ENCODE peak calls at places on chromosome 6, in eight cellular contexts. One of them, this sample, is unnamed.
A peak's percentile ranks its signal among the peaks of the same experiment; 100 is the strongest.

GRCh38 chr6:156791261-156791850 is 14.2 kb downstream of the ARID1B start:
- DNase-seq in IMR-90: peak; percentile 52
- DNase-seq in esophagus squamous epithelium: no peak
- DNase-seq in activated CD8-positive, alpha-beta T cell treated with anti-CD3 and anti-CD28 coated beads for 36 hours: peak; percentile 57
- DNase-seq in natural killer cell: no peak
- DNase-seq in cardiac fibroblast: peak; percentile 79
- DNase-seq in cardiac muscle cell: peak; percentile 81
- DNase-seq in GM13976: no peak
- DNase-seq in this sample: peak; percentile 50

GRCh38 chr6:47681201-47681990 is 17.0 kb upstream of the ADGRF4 start:
- DNase-seq in IMR-90: no peak
- DNase-seq in esophagus squamous epithelium: no peak
- DNase-seq in activated CD8-positive, alpha-beta T cell treated with anti-CD3 and anti-CD28 coated beads for 36 hours: no peak
- DNase-seq in natural killer cell: no peak
- DNase-seq in cardiac fibroblast: no peak
- DNase-seq in cardiac muscle cell: no peak
- DNase-seq in GM13976: no peak
- DNase-seq in this sample: no peak

GRCh38 chr6:139390447-139390846 is 16.0 kb upstream of the CITED2 start:
- DNase-seq in IMR-90: no peak
- DNase-seq in esophagus squamous epithelium: no peak
- DNase-seq in activated CD8-positive, alpha-beta T cell treated with anti-CD3 and anti-CD28 coated beads for 36 hours: no peak
- DNase-seq in natural killer cell: no peak
- DNase-seq in cardiac fibroblast: no peak
- DNase-seq in cardiac muscle cell: no peak
- DNase-seq in GM13976: no peak
- DNase-seq in this sample: no peak

GRCh38 chr6:38043259-38043753 is 223.8 kb downstream of the ZFAND3 start:
- DNase-seq in IMR-90: no peak
- DNase-seq in esophagus squamous epithelium: no peak
- DNase-seq in activated CD8-positive, alpha-beta T cell treated with anti-CD3 and anti-CD28 coated beads for 36 hours: no peak
- DNase-seq in natural killer cell: no peak
- DNase-seq in cardiac fibroblast: no peak
- DNase-seq in cardiac muscle cell: no peak
- DNase-seq in GM13976: no peak
- DNase-seq in this sample: no peak

GRCh38 chr6:157076427-157076774 is 246.9 kb downstream of the TMEM242 start:
- DNase-seq in IMR-90: no peak
- DNase-seq in esophagus squamous epithelium: no peak
- DNase-seq in activated CD8-positive, alpha-beta T cell treated with anti-CD3 and anti-CD28 coated beads for 36 hours: no peak
- DNase-seq in natural killer cell: no peak
- DNase-seq in cardiac fibroblast: no peak
- DNase-seq in cardiac muscle cell: no peak
- DNase-seq in GM13976: no peak
- DNase-seq in this sample: no peak

GRCh38 chr6:126633362-126633761 is 293.4 kb downstream of the CENPW start:
- DNase-seq in IMR-90: no peak
- DNase-seq in esophagus squamous epithelium: no peak
- DNase-seq in activated CD8-positive, alpha-beta T cell treated with anti-CD3 and anti-CD28 coated beads for 36 hours: no peak
- DNase-seq in natural killer cell: no peak
- DNase-seq in cardiac fibroblast: no peak
- DNase-seq in cardiac muscle cell: no peak
- DNase-seq in GM13976: no peak
- DNase-seq in this sample: no peak

GRCh38 chr6:147972436-147972835 is 370.2 kb upstream of the SASH1 start:
- DNase-seq in IMR-90: no peak
- DNase-seq in esophagus squamous epithelium: no peak
- DNase-seq in activated CD8-positive, alpha-beta T cell treated with anti-CD3 and anti-CD28 coated beads for 36 hours: no peak
- DNase-seq in natural killer cell: no peak
- DNase-seq in cardiac fibroblast: no peak
- DNase-seq in cardiac muscle cell: no peak
- DNase-seq in GM13976: no peak
- DNase-seq in this sample: no peak

GRCh38 chr6:161245363-161245762 is 28.5 kb downstream of the AGPAT4 start:
- DNase-seq in IMR-90: no peak
- DNase-seq in esophagus squamous epithelium: no peak
- DNase-seq in activated CD8-positive, alpha-beta T cell treated with anti-CD3 and anti-CD28 coated beads for 36 hours: no peak
- DNase-seq in natural killer cell: no peak
- DNase-seq in cardiac fibroblast: no peak
- DNase-seq in cardiac muscle cell: no peak
- DNase-seq in GM13976: no peak
- DNase-seq in this sample: no peak

GRCh38 chr6:125733516-125734300 is 15.7 kb upstream of the HEY2 start:
- DNase-seq in IMR-90: no peak
- DNase-seq in esophagus squamous epithelium: no peak
- DNase-seq in activated CD8-positive, alpha-beta T cell treated with anti-CD3 and anti-CD28 coated beads for 36 hours: no peak
- DNase-seq in natural killer cell: no peak
- DNase-seq in cardiac fibroblast: no peak
- DNase-seq in cardiac muscle cell: no peak
- DNase-seq in GM13976: no peak
- DNase-seq in this sample: no peak

GRCh38 chr6:122614303-122614702 is 4.1 kb downstream of the PKIB start:
- DNase-seq in IMR-90: no peak
- DNase-seq in esophagus squamous epithelium: no peak
- DNase-seq in activated CD8-positive, alpha-beta T cell treated with anti-CD3 and anti-CD28 coated beads for 36 hours: no peak
- DNase-seq in natural killer cell: no peak
- DNase-seq in cardiac fibroblast: no peak
- DNase-seq in cardiac muscle cell: no peak
- DNase-seq in GM13976: no peak
- DNase-seq in this sample: no peak

GRCh38 chr6:122612838-122613237 is 2.6 kb downstream of the PKIB start:
- DNase-seq in IMR-90: no peak
- DNase-seq in esophagus squamous epithelium: no peak
- DNase-seq in activated CD8-positive, alpha-beta T cell treated with anti-CD3 and anti-CD28 coated beads for 36 hours: no peak
- DNase-seq in natural killer cell: no peak
- DNase-seq in cardiac fibroblast: no peak
- DNase-seq in cardiac muscle cell: no peak
- DNase-seq in GM13976: no peak
- DNase-seq in this sample: no peak

GRCh38 chr6:122615409-122615808 is 5.2 kb downstream of the PKIB start:
- DNase-seq in IMR-90: no peak
- DNase-seq in esophagus squamous epithelium: no peak
- DNase-seq in activated CD8-positive, alpha-beta T cell treated with anti-CD3 and anti-CD28 coated beads for 36 hours: no peak
- DNase-seq in natural killer cell: no peak
- DNase-seq in cardiac fibroblast: no peak
- DNase-seq in cardiac muscle cell: no peak
- DNase-seq in GM13976: no peak
- DNase-seq in this sample: no peak

GRCh38 chr6:122610690-122611455 is 668 bp downstream of the PKIB start:
- DNase-seq in IMR-90: no peak
- DNase-seq in esophagus squamous epithelium: no peak
- DNase-seq in activated CD8-positive, alpha-beta T cell treated with anti-CD3 and anti-CD28 coated beads for 36 hours: peak; percentile 32
- DNase-seq in natural killer cell: no peak
- DNase-seq in cardiac fibroblast: peak; percentile 14
- DNase-seq in cardiac muscle cell: peak; percentile 12
- DNase-seq in GM13976: peak; percentile 43
- DNase-seq in this sample: peak; percentile 31

DNA sequence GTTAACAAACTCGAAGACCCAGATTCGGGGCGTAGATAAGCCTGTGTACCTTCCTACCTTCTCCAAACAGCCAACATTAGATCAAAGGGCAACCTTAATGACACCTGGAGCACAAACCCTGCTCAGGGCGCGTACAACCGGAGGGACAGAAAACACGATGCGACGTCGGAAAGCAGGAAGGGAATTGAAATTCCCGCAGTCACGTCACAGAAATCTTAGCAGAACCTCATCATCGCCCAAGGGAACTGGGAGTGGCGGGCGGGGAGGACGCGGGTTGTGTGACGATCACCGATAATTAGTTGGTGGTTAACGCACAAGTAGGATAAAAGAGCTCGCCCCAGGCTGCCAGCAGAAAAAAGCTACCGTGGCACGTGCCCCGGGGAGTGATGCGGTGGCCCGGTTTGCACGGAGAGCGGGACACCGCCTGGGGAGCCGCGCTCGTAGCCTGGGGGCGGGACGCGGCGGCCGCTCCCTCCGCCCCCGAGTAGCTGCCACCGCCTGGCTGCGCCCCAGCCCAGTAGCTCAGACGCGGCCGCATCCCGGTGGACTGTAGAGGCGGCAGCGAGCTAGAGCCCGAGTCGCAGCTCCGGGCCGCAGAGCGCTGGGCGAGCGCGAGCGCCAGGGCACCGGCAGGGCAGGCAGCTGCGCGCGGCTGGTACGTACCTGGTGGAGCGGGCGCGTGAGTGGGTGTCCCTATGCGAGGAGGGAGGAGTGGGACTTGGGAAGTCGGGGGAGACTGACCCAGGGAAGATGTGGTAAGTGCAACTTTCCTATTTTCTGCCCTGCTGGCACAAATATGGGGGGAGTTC is at the start of gene PKIB:
- DNase-seq in IMR-90: peak; percentile 51
- DNase-seq in esophagus squamous epithelium: no peak
- DNase-seq in activated CD8-positive, alpha-beta T cell treated with anti-CD3 and anti-CD28 coated beads for 36 hours: peak; percentile 61
- DNase-seq in natural killer cell: no peak
- DNase-seq in cardiac fibroblast: peak; percentile 56
- DNase-seq in cardiac muscle cell: peak; percentile 56
- DNase-seq in GM13976: peak; percentile 75
- DNase-seq in this sample: peak; percentile 71
- TF ChIP-seq CTCF in IMR-90: peak; percentile 39
- TF ChIP-seq CTCF in esophagus squamous epithelium: peak; percentile 25
- TF ChIP-seq CTCF in activated CD8-positive, alpha-beta T cell treated with anti-CD3 and anti-CD28 coated beads for 36 hours: no peak
- TF ChIP-seq CTCF in natural killer cell: no peak
- TF ChIP-seq CTCF in cardiac fibroblast: peak; percentile 27
- TF ChIP-seq CTCF in cardiac muscle cell: peak; percentile 31
- TF ChIP-seq CTCF in GM13976: peak; percentile 32
- TF ChIP-seq CTCF in this sample: no peak

GRCh38 chr6:6575143-6575542 is 13.4 kb upstream of the LY86 start:
- DNase-seq in IMR-90: no peak
- DNase-seq in esophagus squamous epithelium: no peak
- DNase-seq in activated CD8-positive, alpha-beta T cell treated with anti-CD3 and anti-CD28 coated beads for 36 hours: no peak
- DNase-seq in natural killer cell: no peak
- DNase-seq in cardiac fibroblast: no peak
- DNase-seq in cardiac muscle cell: no peak
- DNase-seq in GM13976: no peak
- DNase-seq in this sample: no peak

GRCh38 chr6:6582111-6582510 is 6.4 kb upstream of the LY86 start:
- DNase-seq in IMR-90: no peak
- DNase-seq in esophagus squamous epithelium: no peak
- DNase-seq in activated CD8-positive, alpha-beta T cell treated with anti-CD3 and anti-CD28 coated beads for 36 hours: no peak
- DNase-seq in natural killer cell: no peak
- DNase-seq in cardiac fibroblast: no peak
- DNase-seq in cardiac muscle cell: no peak
- DNase-seq in GM13976: no peak
- DNase-seq in this sample: no peak

GRCh38 chr6:6580225-6580870 is 8.2 kb upstream of the LY86 start:
- DNase-seq in IMR-90: no peak
- DNase-seq in esophagus squamous epithelium: no peak
- DNase-seq in activated CD8-positive, alpha-beta T cell treated with anti-CD3 and anti-CD28 coated beads for 36 hours: no peak
- DNase-seq in natural killer cell: no peak
- DNase-seq in cardiac fibroblast: no peak
- DNase-seq in cardiac muscle cell: no peak
- DNase-seq in GM13976: no peak
- DNase-seq in this sample: no peak

GRCh38 chr6:6581014-6581413 is 7.5 kb upstream of the LY86 start:
- DNase-seq in IMR-90: no peak
- DNase-seq in esophagus squamous epithelium: no peak
- DNase-seq in activated CD8-positive, alpha-beta T cell treated with anti-CD3 and anti-CD28 coated beads for 36 hours: peak; percentile 27
- DNase-seq in natural killer cell: no peak
- DNase-seq in cardiac fibroblast: no peak
- DNase-seq in cardiac muscle cell: no peak
- DNase-seq in GM13976: no peak
- DNase-seq in this sample: no peak

DNA sequence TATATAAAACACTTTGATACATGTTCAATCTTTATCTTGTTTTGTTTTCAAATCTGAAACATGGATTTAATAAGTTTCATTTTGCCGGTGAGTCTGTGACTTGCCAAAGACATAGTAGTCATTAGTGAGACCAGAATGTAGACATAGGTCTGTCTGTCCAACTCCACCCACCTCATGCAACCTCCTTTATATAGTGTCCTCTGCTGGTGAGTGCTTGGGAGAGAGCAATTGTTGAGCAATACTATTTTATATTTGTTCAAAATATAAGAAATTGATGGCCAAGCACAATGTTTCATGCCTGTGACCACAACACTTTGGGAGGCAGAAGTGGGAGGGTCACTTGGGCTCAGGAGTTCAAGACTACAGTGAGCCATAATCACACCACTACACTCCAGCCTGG is 10.8 kb upstream of the LY86 start:
- DNase-seq in IMR-90: no peak
- DNase-seq in esophagus squamous epithelium: no peak
- DNase-seq in activated CD8-positive, alpha-beta T cell treated with anti-CD3 and anti-CD28 coated beads for 36 hours: no peak
- DNase-seq in natural killer cell: no peak
- DNase-seq in cardiac fibroblast: no peak
- DNase-seq in cardiac muscle cell: no peak
- DNase-seq in GM13976: no peak
- DNase-seq in this sample: no peak
- TF ChIP-seq CTCF in IMR-90: no peak
- TF ChIP-seq CTCF in esophagus squamous epithelium: no peak
- TF ChIP-seq CTCF in activated CD8-positive, alpha-beta T cell treated with anti-CD3 and anti-CD28 coated beads for 36 hours: no peak
- TF ChIP-seq CTCF in natural killer cell: no peak
- TF ChIP-seq CTCF in cardiac fibroblast: no peak
- TF ChIP-seq CTCF in cardiac muscle cell: no peak
- TF ChIP-seq CTCF in GM13976: no peak
- TF ChIP-seq CTCF in this sample: no peak

GRCh38 chr6:142697912-142698311 is 247.1 kb downstream of the HIVEP2 start:
- DNase-seq in IMR-90: no peak
- DNase-seq in esophagus squamous epithelium: no peak
- DNase-seq in activated CD8-positive, alpha-beta T cell treated with anti-CD3 and anti-CD28 coated beads for 36 hours: no peak
- DNase-seq in natural killer cell: no peak
- DNase-seq in cardiac fibroblast: no peak
- DNase-seq in cardiac muscle cell: peak; percentile 30
- DNase-seq in GM13976: no peak
- DNase-seq in this sample: no peak

GRCh38 chr6:142700032-142700431 is 244.9 kb downstream of the HIVEP2 start:
- DNase-seq in IMR-90: no peak
- DNase-seq in esophagus squamous epithelium: no peak
- DNase-seq in activated CD8-positive, alpha-beta T cell treated with anti-CD3 and anti-CD28 coated beads for 36 hours: no peak
- DNase-seq in natural killer cell: no peak
- DNase-seq in cardiac fibroblast: no peak
- DNase-seq in cardiac muscle cell: no peak
- DNase-seq in GM13976: peak; percentile 30
- DNase-seq in this sample: peak; percentile 25

GRCh38 chr6:142699391-142699790 is 245.6 kb downstream of the HIVEP2 start:
- DNase-seq in IMR-90: no peak
- DNase-seq in esophagus squamous epithelium: no peak
- DNase-seq in activated CD8-positive, alpha-beta T cell treated with anti-CD3 and anti-CD28 coated beads for 36 hours: no peak
- DNase-seq in natural killer cell: no peak
- DNase-seq in cardiac fibroblast: no peak
- DNase-seq in cardiac muscle cell: no peak
- DNase-seq in GM13976: no peak
- DNase-seq in this sample: no peak

GRCh38 chr6:142700676-142701185 is 244.2 kb downstream of the HIVEP2 start:
- DNase-seq in IMR-90: no peak
- DNase-seq in esophagus squamous epithelium: no peak
- DNase-seq in activated CD8-positive, alpha-beta T cell treated with anti-CD3 and anti-CD28 coated beads for 36 hours: no peak
- DNase-seq in natural killer cell: no peak
- DNase-seq in cardiac fibroblast: no peak
- DNase-seq in cardiac muscle cell: no peak
- DNase-seq in GM13976: no peak
- DNase-seq in this sample: no peak

GRCh38 chr6:142698751-142699150 is 246.2 kb downstream of the HIVEP2 start:
- DNase-seq in IMR-90: no peak
- DNase-seq in esophagus squamous epithelium: no peak
- DNase-seq in activated CD8-positive, alpha-beta T cell treated with anti-CD3 and anti-CD28 coated beads for 36 hours: no peak
- DNase-seq in natural killer cell: no peak
- DNase-seq in cardiac fibroblast: no peak
- DNase-seq in cardiac muscle cell: no peak
- DNase-seq in GM13976: no peak
- DNase-seq in this sample: no peak
- TF ChIP-seq CTCF in IMR-90: peak; percentile 6
- TF ChIP-seq CTCF in esophagus squamous epithelium: no peak
- TF ChIP-seq CTCF in activated CD8-positive, alpha-beta T cell treated with anti-CD3 and anti-CD28 coated beads for 36 hours: no peak
- TF ChIP-seq CTCF in natural killer cell: no peak
- TF ChIP-seq CTCF in cardiac fibroblast: peak; percentile 17
- TF ChIP-seq CTCF in cardiac muscle cell: no peak
- TF ChIP-seq CTCF in GM13976: no peak
- TF ChIP-seq CTCF in this sample: no peak

GRCh38 chr6:17442196-17442595 is 48.8 kb downstream of the CAP2 start:
- DNase-seq in IMR-90: no peak
- DNase-seq in esophagus squamous epithelium: no peak
- DNase-seq in activated CD8-positive, alpha-beta T cell treated with anti-CD3 and anti-CD28 coated beads for 36 hours: no peak
- DNase-seq in natural killer cell: no peak
- DNase-seq in cardiac fibroblast: no peak
- DNase-seq in cardiac muscle cell: no peak
- DNase-seq in GM13976: no peak
- DNase-seq in this sample: no peak
- TF ChIP-seq CTCF in IMR-90: no peak
- TF ChIP-seq CTCF in esophagus squamous epithelium: no peak
- TF ChIP-seq CTCF in activated CD8-positive, alpha-beta T cell treated with anti-CD3 and anti-CD28 coated beads for 36 hours: no peak
- TF ChIP-seq CTCF in natural killer cell: no peak
- TF ChIP-seq CTCF in cardiac fibroblast: no peak
- TF ChIP-seq CTCF in cardiac muscle cell: no peak
- TF ChIP-seq CTCF in GM13976: no peak
- TF ChIP-seq CTCF in this sample: no peak

This sample was measured in GM20000.